ENCODE peak calls at places on chromosomes 12 and 14, in seven cellular contexts. Q is left lung, T is neural crest cell, X is fibroblast of the aortic adventitia, P is esophagus squamous epithelium, B is lung, L is AG09309. Y is an unnamed sample.

GRCh38 chr12:31491819-31492598 is 98.9 kb downstream of the DENND5B start:
- DNase-seq in Q (no peak), T (no peak), X (peak), P (no peak), B (no peak), L (peak), Y (no peak)

GRCh38 chr14:45811155-45811554 is 558.2 kb upstream of the MIS18BP1 start:
- DNase-seq in Q (no peak), T (no peak), X (no peak), P (no peak), B (no peak), L (no peak), Y (no peak)

GRCh38 chr12:58342736-58343135 is 401.4 kb downstream of the ATP23 start:
- DNase-seq in Q (no peak), T (no peak), X (no peak), P (no peak), B (no peak), L (no peak), Y (no peak)

GRCh38 chr14:90491221-90491867 is 94.5 kb downstream of the CALM1 start:
- DNase-seq in Q (no peak), T (peak), X (peak), P (no peak), B (no peak), L (peak), Y (no peak)

GRCh38 chr14:98847520-98848468 is 424.2 kb downstream of the BCL11B start:
- DNase-seq in Q (no peak), T (no peak), X (no peak), P (no peak), B (no peak), L (no peak), Y (no peak)

GRCh38 chr14:74965770-74966153 is 10.4 kb upstream of the PGF start:
- DNase-seq in Q (no peak), T (no peak), X (peak), P (no peak), B (no peak), L (no peak), Y (no peak)

GRCh38 chr14:85535916-85536834 is 6.2 kb downstream of the FLRT2 start:
- DNase-seq in Q (no peak), T (no peak), X (peak), P (no peak), B (no peak), L (no peak), Y (no peak)

GRCh38 chr12:3728686-3729085 is 24.2 kb downstream of the CRACR2A start:
- DNase-seq in Q (no peak), T (no peak), X (no peak), P (no peak), B (peak), L (no peak), Y (no peak)

GRCh38 chr14:73696466-73697390 is 17.5 kb downstream of the PNMA1 start:
- DNase-seq in Q (no peak), T (no peak), X (peak), P (no peak), B (no peak), L (peak), Y (no peak)

GRCh38 chr12:78778339-78778738 is 86.2 kb upstream of the SYT1 start:
- DNase-seq in Q (no peak), T (no peak), X (peak), P (no peak), B (no peak), L (no peak), Y (no peak)

GRCh38 chr12:91811481-91812287 is 334.0 kb downstream of the BTG1 start:
- DNase-seq in Q (peak), T (peak), X (peak), P (no peak), B (peak), L (no peak), Y (peak)

GRCh38 chr12:49287876-49288275 is 7.1 kb upstream of the PRPH start:
- DNase-seq in Q (no peak), T (no peak), X (no peak), P (no peak), B (no peak), L (no peak), Y (no peak)

GRCh38 chr12:11397366-11397765 is 2.0 kb upstream of the PRB2 start:
- DNase-seq in Q (no peak), T (no peak), X (no peak), P (no peak), B (no peak), L (no peak), Y (no peak)

GRCh38 chr14:33738481-33738880 is 212.4 kb downstream of the EGLN3 start:
- DNase-seq in Q (no peak), T (no peak), X (no peak), P (no peak), B (no peak), L (no peak), Y (no peak)

GRCh38 chr12:50055831-50056628 is 1.4 kb upstream of the ASIC1 start:
- DNase-seq in Q (peak), T (peak), X (peak), P (no peak), B (peak), L (no peak), Y (no peak)

GRCh38 chr12:59937148-59937547 is 341.3 kb downstream of the SLC16A7 start:
- DNase-seq in Q (no peak), T (no peak), X (peak), P (no peak), B (no peak), L (no peak), Y (no peak)

GRCh38 chr12:66803972-66804371 is 125.1 kb upstream of the GRIP1 start:
- DNase-seq in Q (no peak), T (no peak), X (no peak), P (no peak), B (no peak), L (no peak), Y (no peak)

GRCh38 chr14:38211258-38211735 is 3.6 kb downstream of the SSTR1 start:
- DNase-seq in Q (peak), T (no peak), X (no peak), P (no peak), B (no peak), L (no peak), Y (no peak)

GRCh38 chr12:95884998-95885397 is 26.2 kb downstream of the SNRPF start:
- DNase-seq in Q (no peak), T (no peak), X (no peak), P (no peak), B (no peak), L (no peak), Y (no peak)

GRCh38 chr12:67425394-67425793 is 156.2 kb downstream of the CAND1 start:
- DNase-seq in Q (no peak), T (no peak), X (no peak), P (no peak), B (no peak), L (no peak), Y (no peak)

GRCh38 chr12:109640961-109641360 is 67.4 kb downstream of the MVK start:
- DNase-seq in Q (no peak), T (no peak), X (no peak), P (no peak), B (no peak), L (no peak), Y (no peak)

GRCh38 chr12:119082496-119082895 is 96.2 kb upstream of the HSPB8 start:
- DNase-seq in Q (peak), T (no peak), X (no peak), P (no peak), B (no peak), L (no peak), Y (no peak)

GRCh38 chr12:78703820-78704525 is 160.6 kb upstream of the SYT1 start:
- DNase-seq in Q (no peak), T (no peak), X (peak), P (no peak), B (no peak), L (peak), Y (no peak)

GRCh38 chr14:89618821-89619551 is 202.0 kb upstream of the FOXN3 start:
- DNase-seq in Q (peak), T (peak), X (peak), P (no peak), B (peak), L (no peak), Y (peak)

GRCh38 chr12:110270125-110270962 is 10.7 kb upstream of the ATP2A2 start:
- DNase-seq in Q (no peak), T (no peak), X (peak), P (no peak), B (no peak), L (no peak), Y (no peak)

GRCh38 chr14:95299271-95299670 is 20.4 kb downstream of the CLMN start:
- DNase-seq in Q (no peak), T (no peak), X (no peak), P (no peak), B (no peak), L (no peak), Y (no peak)

GRCh38 chr12:55681142-55682077 is 26.3 kb downstream of the ITGA7 start:
- DNase-seq in Q (peak), T (peak), X (peak), P (no peak), B (peak), L (no peak), Y (no peak)

GRCh38 chr12:93234641-93235040 is 143.1 kb upstream of the NUDT4 start:
- DNase-seq in Q (no peak), T (no peak), X (peak), P (no peak), B (no peak), L (no peak), Y (no peak)

GRCh38 chr12:102976609-102977280 is 19.3 kb downstream of the ASCL1 start:
- DNase-seq in Q (no peak), T (no peak), X (no peak), P (no peak), B (no peak), L (no peak), Y (no peak)

GRCh38 chr12:128111333-128111732 is 155.6 kb upstream of the TMEM132C start:
- DNase-seq in Q (no peak), T (no peak), X (no peak), P (no peak), B (no peak), L (no peak), Y (no peak)

GRCh38 chr12:49763006-49763591 is 21.7 kb downstream of the TMBIM6 start:
- DNase-seq in Q (peak), T (peak), X (peak), P (no peak), B (peak), L (no peak), Y (peak)

GRCh38 chr12:51590347-51591019 is 550 bp upstream of the SCN8A start:
- DNase-seq in Q (peak), T (peak), X (peak), P (no peak), B (no peak), L (peak), Y (peak)

GRCh38 chr12:120529641-120530314 is 820 bp upstream of the COQ5 start:
- DNase-seq in Q (no peak), T (no peak), X (peak), P (no peak), B (no peak), L (no peak), Y (no peak)

GRCh38 chr14:61281911-61282310 is 773 bp upstream of the TMEM30B start:
- DNase-seq in Q (no peak), T (no peak), X (peak), P (no peak), B (no peak), L (no peak), Y (no peak)

GRCh38 chr14:61281186-61281676 is at the start of gene TMEM30B:
- DNase-seq in Q (peak), T (no peak), X (no peak), P (no peak), B (peak), L (no peak), Y (no peak)

GRCh38 chr14:61282746-61283145 is 1.6 kb upstream of the TMEM30B start:
- DNase-seq in Q (no peak), T (no peak), X (no peak), P (no peak), B (no peak), L (no peak), Y (no peak)

GRCh38 chr14:61280092-61280525 is 1.0 kb downstream of the TMEM30B start:
- DNase-seq in Q (peak), T (no peak), X (no peak), P (no peak), B (no peak), L (no peak), Y (peak)

GRCh38 chr14:61280526-61281185 is 482 bp downstream of the TMEM30B start:
- DNase-seq in Q (peak), T (peak), X (peak), P (no peak), B (peak), L (no peak), Y (peak)
- TF ChIP-seq CTCF in Q (peak), T (peak), X (peak), P (peak), B (peak), L (peak), Y (peak)

DNA sequence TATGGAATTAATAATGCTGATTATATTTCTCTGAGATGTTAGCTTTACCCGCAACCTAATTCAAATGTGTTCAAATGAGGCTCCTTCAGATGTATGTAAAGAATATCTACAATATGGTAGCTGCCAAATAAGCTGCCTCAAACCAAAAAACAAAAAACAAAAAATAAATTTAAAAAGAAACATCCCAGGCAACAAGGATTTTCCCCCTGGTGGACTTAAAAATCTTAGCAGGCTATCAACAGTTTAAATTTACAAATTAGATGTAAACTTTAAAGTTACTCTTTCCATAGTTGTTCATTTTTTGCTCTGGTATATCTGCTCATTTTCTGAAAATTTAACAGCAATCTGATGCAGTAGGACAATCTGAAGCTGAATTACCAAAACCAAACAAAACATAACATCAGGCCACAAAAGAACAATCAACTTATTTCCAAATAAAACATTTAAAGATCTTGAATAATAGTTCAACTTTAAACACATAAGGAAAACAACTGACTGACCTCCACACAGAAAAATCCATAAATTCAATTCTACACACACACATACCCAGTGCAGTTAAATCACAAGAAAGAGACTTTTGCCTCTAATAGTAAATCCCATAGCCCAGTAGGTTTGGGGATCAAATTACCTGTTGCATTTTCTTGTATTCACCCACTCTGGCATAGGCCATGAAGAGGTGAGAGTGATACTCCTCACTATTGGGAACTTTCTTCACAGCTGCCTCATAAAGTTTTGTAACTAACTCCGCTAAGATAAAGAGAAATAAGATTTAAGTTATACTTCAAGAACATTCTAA is 21.3 kb downstream of the NAA25 start:
- DNase-seq in Q (no peak), T (no peak), X (no peak), P (no peak), B (no peak), L (no peak), Y (no peak)
- TF ChIP-seq CTCF in Q (no peak), T (peak), X (peak), P (no peak), B (no peak), L (peak), Y (no peak)

GRCh38 chr12:107612508-107612907 is 73.1 kb upstream of the PWP1 start:
- DNase-seq in Q (no peak), T (no peak), X (no peak), P (no peak), B (no peak), L (no peak), Y (no peak)

GRCh38 chr12:107607464-107608392 is 77.9 kb upstream of the PWP1 start:
- DNase-seq in Q (peak), T (peak), X (peak), P (no peak), B (peak), L (peak), Y (peak)

GRCh38 chr12:107605293-107605692 is 80.3 kb upstream of the PWP1 start:
- DNase-seq in Q (no peak), T (no peak), X (no peak), P (no peak), B (no peak), L (no peak), Y (no peak)

GRCh38 chr12:107610030-107610859 is 75.4 kb upstream of the PWP1 start:
- DNase-seq in Q (no peak), T (peak), X (peak), P (no peak), B (no peak), L (no peak), Y (no peak)
- TF ChIP-seq CTCF in Q (peak), T (peak), X (peak), P (peak), B (no peak), L (peak), Y (peak)

GRCh38 chr14:100641274-100641860 is 54.1 kb upstream of the BEGAIN start:
- DNase-seq in Q (no peak), T (no peak), X (no peak), P (no peak), B (no peak), L (no peak), Y (no peak)
- TF ChIP-seq CTCF in Q (no peak), T (no peak), X (no peak), P (no peak), B (no peak), L (no peak), Y (no peak)

GRCh38 chr14:93476305-93476704 is 45.6 kb downstream of the UNC79 start:
- DNase-seq in Q (no peak), T (no peak), X (no peak), P (no peak), B (no peak), L (no peak), Y (no peak)
- TF ChIP-seq CTCF in Q (no peak), T (no peak), X (no peak), P (no peak), B (no peak), L (no peak), Y (no peak)

DNA sequence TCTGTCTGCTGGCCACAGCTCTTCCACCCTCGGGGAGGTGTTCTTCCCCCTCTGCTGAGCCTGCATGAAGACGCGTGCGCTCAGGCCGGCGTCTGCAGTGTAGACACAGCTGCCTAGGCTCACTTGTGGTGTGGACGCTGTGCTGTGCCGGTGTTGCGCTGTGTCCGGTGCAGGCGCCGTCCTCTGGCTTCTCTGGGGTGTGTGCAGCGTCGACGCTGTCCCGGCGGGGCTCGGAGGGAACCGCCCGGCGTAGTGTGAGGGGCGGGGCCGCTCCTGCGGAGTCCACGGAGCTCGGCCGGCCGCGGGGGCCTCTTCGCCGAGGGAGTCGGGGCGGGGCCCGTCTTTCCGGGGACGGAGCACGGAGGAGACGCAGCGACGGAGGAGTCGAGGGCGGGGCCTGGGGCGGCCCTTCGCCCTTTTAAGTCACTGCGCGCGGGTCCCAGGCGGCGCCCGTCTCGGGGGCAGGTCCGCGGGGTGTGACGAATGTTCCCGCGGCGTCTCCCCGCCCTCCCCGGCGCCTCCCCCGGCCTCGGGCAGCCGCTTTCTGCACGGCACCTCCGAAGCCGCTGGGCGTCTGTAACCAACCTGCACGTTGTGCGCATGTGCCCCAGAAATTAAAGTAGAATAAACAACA is 45.2 kb downstream of the NOC4L start:
- DNase-seq in Q (peak), T (peak), X (peak), P (peak), B (peak), L (peak), Y (peak)
- TF ChIP-seq CTCF in Q (peak), T (no peak), X (no peak), P (no peak), B (no peak), L (no peak), Y (no peak)

GRCh38 chr12:107081778-107082177 is 11.6 kb downstream of the CRY1 start:
- DNase-seq in Q (no peak), T (no peak), X (no peak), P (no peak), B (no peak), L (no peak), Y (no peak)

DNA sequence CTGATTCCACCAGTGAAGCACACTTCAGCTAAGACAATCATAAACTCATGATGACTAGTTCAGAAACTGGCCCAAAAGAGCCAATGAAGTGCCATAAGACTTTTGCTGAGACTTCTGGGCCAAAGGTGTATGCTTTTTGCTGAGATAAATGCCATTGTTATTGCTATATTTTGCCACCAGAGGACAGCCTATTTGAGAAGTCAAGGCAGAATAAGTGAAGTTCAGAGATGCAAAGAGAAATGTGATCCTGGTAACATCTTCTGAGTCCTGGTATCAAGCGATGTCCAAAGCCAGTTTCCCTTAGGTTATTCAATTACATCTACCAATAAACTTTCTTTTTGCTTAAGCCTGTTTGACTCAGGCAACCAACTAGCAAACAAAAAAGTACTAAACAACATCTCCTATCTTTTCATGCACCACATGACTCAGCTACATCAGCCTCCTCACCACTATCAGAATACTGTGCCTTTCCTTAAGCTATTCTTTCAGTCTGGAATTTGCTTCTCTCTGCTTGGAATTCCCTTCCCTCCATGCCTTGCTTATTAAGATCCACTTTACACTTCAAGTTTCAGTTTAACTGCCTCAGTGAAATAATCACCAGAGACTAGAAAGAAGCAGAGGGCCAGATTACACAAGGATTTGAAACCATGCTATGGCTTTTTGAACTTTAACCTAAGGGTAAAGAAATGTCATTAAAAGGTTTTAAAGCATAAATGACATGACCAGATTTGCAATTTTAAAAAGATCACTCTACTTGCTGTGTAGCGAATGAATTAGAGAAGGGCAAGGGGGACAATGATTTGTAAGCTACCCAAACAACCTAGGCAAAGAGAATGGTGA is 14.0 kb downstream of the CRY1 start:
- DNase-seq in Q (no peak), T (no peak), X (peak), P (no peak), B (no peak), L (no peak), Y (no peak)
- TF ChIP-seq CTCF in Q (peak), T (peak), X (peak), P (peak), B (peak), L (peak), Y (peak)

GRCh38 chr14:68848253-68848652 is 55.4 kb upstream of the ZFP36L1 start:
- DNase-seq in Q (no peak), T (no peak), X (no peak), P (no peak), B (peak), L (no peak), Y (no peak)

GRCh38 chr14:68846466-68846865 is 53.6 kb upstream of the ZFP36L1 start:
- DNase-seq in Q (no peak), T (no peak), X (no peak), P (no peak), B (peak), L (no peak), Y (no peak)

GRCh38 chr14:68851078-68851477 is 58.2 kb upstream of the ZFP36L1 start:
- DNase-seq in Q (no peak), T (no peak), X (no peak), P (no peak), B (peak), L (no peak), Y (no peak)

GRCh38 chr14:68853749-68854148 is 60.9 kb upstream of the ZFP36L1 start:
- DNase-seq in Q (no peak), T (no peak), X (no peak), P (no peak), B (no peak), L (no peak), Y (no peak)

GRCh38 chr14:68849416-68849815 is 56.5 kb upstream of the ZFP36L1 start:
- DNase-seq in Q (no peak), T (no peak), X (no peak), P (no peak), B (peak), L (no peak), Y (no peak)
- TF ChIP-seq CTCF in Q (no peak), T (no peak), X (no peak), P (no peak), B (no peak), L (no peak), Y (no peak)

GRCh38 chr12:6276936-6277615 is 33.4 kb upstream of the PLEKHG6 start:
- DNase-seq in Q (peak), T (no peak), X (no peak), P (no peak), B (no peak), L (no peak), Y (no peak)
- TF ChIP-seq CTCF in Q (no peak), T (no peak), X (peak), P (no peak), B (no peak), L (peak), Y (no peak)

Y was measured in natural killer cell.